ENCODE peak calls at places on chromosomes 5 and 9, in seven cellular contexts. L is stimulated activated CD8-positive, alpha-beta memory T cell treated with anti-CD3 and anti-CD28 coated beads, Interleukin-4, amount 100 ng/mL, for 4 hours; J is cardiac muscle cell; Y is HEK293T; Q is H9; Z is IMR-90; B is mucosa of descending colon. S is an unnamed sample.

GRCh38 chr9:35110327-35110758 is 5.3 kb downstream of the ATOSB start:
- DNase-seq in L (no peak), Q (no peak), B (no peak), Z (peak), Y (no peak), J (no peak), S (no peak)

GRCh38 chr5:138721979-138722378 is 31.2 kb upstream of the CTNNA1 start:
- DNase-seq in L (no peak), Q (no peak), Z (no peak), Y (no peak), B (no peak), J (no peak), S (no peak)

GRCh38 chr9:129252937-129253819 is 75.1 kb upstream of the IER5L start:
- DNase-seq in L (no peak), Z (no peak), B (no peak), J (no peak), Y (no peak), Q (no peak), S (no peak)

GRCh38 chr9:131188986-131189385 is 63.6 kb downstream of the NUP214 start:
- DNase-seq in Q (no peak), L (no peak), Y (no peak), Z (no peak), B (no peak), J (no peak), S (no peak)

GRCh38 chr9:534886-535285 is 306.6 kb upstream of the DMRT1 start:
- DNase-seq in Y (no peak), L (no peak), Q (no peak), J (no peak), B (no peak), Z (no peak), S (no peak)

GRCh38 chr5:10577371-10578291 is 13.8 kb downstream of the ANKRD33B start:
- DNase-seq in L (no peak), B (no peak), Z (no peak), J (peak), Y (no peak), Q (no peak), S (no peak)

GRCh38 chr9:34594177-34594576 is 4.7 kb upstream of the CNTFR start:
- DNase-seq in B (no peak), Y (no peak), Z (no peak), Q (no peak), J (no peak), L (no peak), S (no peak)

GRCh38 chr9:81499021-81499454 is 190.3 kb downstream of the TLE1 start:
- DNase-seq in Z (peak), J (no peak), L (no peak), Y (no peak), B (no peak), Q (no peak), S (no peak)

GRCh38 chr5:147017191-147017590 is 138.6 kb upstream of the PPP2R2B start:
- DNase-seq in Y (no peak), B (no peak), Z (no peak), L (no peak), Q (no peak), J (no peak), S (no peak)

GRCh38 chr9:110066929-110067716 is 140.8 kb downstream of the C9orf152 start:
- DNase-seq in B (no peak), Y (no peak), Z (no peak), J (no peak), L (no peak), Q (no peak), S (no peak)

GRCh38 chr5:28216939-28217360 is 1178.6 kb upstream of the CDH9 start:
- DNase-seq in Q (no peak), Y (no peak), B (no peak), L (no peak), Z (no peak), J (no peak), S (no peak)

GRCh38 chr5:32115985-32116384 is 58.1 kb downstream of the GOLPH3 start:
- DNase-seq in Q (no peak), Y (peak), J (no peak), L (no peak), B (no peak), Z (no peak), S (no peak)

GRCh38 chr9:121736964-121737462 is 85.6 kb downstream of the DAB2IP start:
- DNase-seq in Q (peak), Y (peak), J (no peak), Z (no peak), B (peak), L (no peak), S (no peak)

GRCh38 chr5:78482948-78483347 is 122.5 kb downstream of the SCAMP1 start:
- DNase-seq in Q (no peak), Z (no peak), B (no peak), J (no peak), Y (no peak), L (no peak), S (no peak)

GRCh38 chr5:92634883-92635282 is 946.1 kb downstream of the NR2F1-AS1 start:
- DNase-seq in Y (no peak), B (peak), Q (no peak), Z (no peak), J (peak), L (no peak), S (no peak)

GRCh38 chr5:7897014-7897600 is 28.2 kb downstream of the MTRR start:
- DNase-seq in Y (peak), L (no peak), B (no peak), Q (peak), J (peak), Z (peak), S (no peak)

GRCh38 chr5:111271885-111272284 is 47.7 kb downstream of the CAMK4 start:
- DNase-seq in B (no peak), Z (no peak), Y (no peak), Q (no peak), L (no peak), J (no peak), S (no peak)

GRCh38 chr9:100848731-100849130 is 179.8 kb upstream of the PLPPR1 start:
- DNase-seq in J (no peak), B (no peak), Q (no peak), Y (no peak), L (no peak), Z (no peak), S (no peak)

GRCh38 chr5:79794347-79794746 is 104.7 kb downstream of the CMYA5 start:
- DNase-seq in L (no peak), Z (no peak), J (no peak), B (no peak), Q (no peak), Y (no peak), S (no peak)

GRCh38 chr5:159310492-159310891 is 19.8 kb downstream of the IL12B start:
- DNase-seq in Y (no peak), L (no peak), Q (peak), J (peak), Z (no peak), B (peak), S (no peak)

GRCh38 chr5:39355324-39355723 is 9.0 kb downstream of the C9 start:
- DNase-seq in Y (no peak), J (no peak), L (no peak), B (no peak), Q (no peak), Z (no peak), S (no peak)

GRCh38 chr9:87100001-87100400 is 152.7 kb upstream of the GAS1 start:
- DNase-seq in B (no peak), Y (no peak), Q (no peak), J (no peak), Z (no peak), L (no peak), S (no peak)

GRCh38 chr5:40217509-40217908 is 462.2 kb upstream of the PTGER4 start:
- DNase-seq in B (no peak), J (no peak), Q (no peak), Z (no peak), Y (no peak), L (no peak), S (no peak)

GRCh38 chr5:150469718-150470470 is 20.4 kb upstream of the RPS14 start:
- DNase-seq in L (no peak), B (no peak), Q (no peak), Z (peak), Y (no peak), J (no peak), S (no peak)

GRCh38 chr9:70618784-70619183 is 204.3 kb upstream of the KLF9 start:
- DNase-seq in Z (no peak), Q (no peak), B (no peak), Y (no peak), J (no peak), L (no peak), S (no peak)

GRCh38 chr5:157477814-157478494 is 17.9 kb downstream of the NIPAL4 start:
- DNase-seq in Z (no peak), Y (no peak), J (no peak), Q (no peak), L (no peak), B (no peak), S (no peak)

GRCh38 chr9:26939934-26940711 is 6.9 kb downstream of the PLAA start:
- DNase-seq in Q (no peak), L (no peak), J (no peak), Z (no peak), B (no peak), Y (no peak), S (no peak)

GRCh38 chr9:133861103-133861502 is 123.0 kb upstream of the SARDH start:
- DNase-seq in Z (no peak), L (no peak), Q (no peak), J (no peak), Y (no peak), B (no peak), S (no peak)

GRCh38 chr9:19631181-19631580 is 157.7 kb downstream of the SLC24A2 start:
- DNase-seq in Y (no peak), J (no peak), B (no peak), L (no peak), Q (no peak), Z (no peak), S (no peak)

GRCh38 chr9:133489253-133490190 is 10.6 kb upstream of the SLC2A6 start:
- DNase-seq in J (no peak), Y (no peak), L (no peak), Z (peak), B (no peak), Q (no peak), S (no peak)

GRCh38 chr9:4581031-4581760 is 80.9 kb upstream of the PLPP6 start:
- DNase-seq in L (no peak), B (no peak), Q (no peak), Z (no peak), Y (no peak), J (no peak), S (no peak)

GRCh38 chr5:160287378-160288051 is 24.8 kb downstream of the CCNJL start:
- DNase-seq in Z (no peak), B (peak), L (no peak), Q (peak), J (peak), Y (no peak), S (no peak)

GRCh38 chr5:166427211-166427610 is 1864.2 kb upstream of the WWC1 start:
- DNase-seq in Y (no peak), Q (no peak), L (no peak), B (no peak), J (no peak), Z (no peak), S (no peak)

GRCh38 chr5:117131048-117131679 is 556.5 kb upstream of the SEMA6A start:
- DNase-seq in J (no peak), Q (no peak), Z (no peak), L (no peak), Y (no peak), B (no peak), S (no peak)

GRCh38 chr5:1515921-1516571 is 7.7 kb downstream of the LPCAT1 start:
- DNase-seq in Y (no peak), L (no peak), Q (peak), B (peak), Z (peak), J (no peak), S (no peak)

GRCh38 chr5:180080670-180081280 is 9.2 kb upstream of the RNF130 start:
- DNase-seq in Y (no peak), B (no peak), L (no peak), Q (no peak), Z (no peak), J (no peak), S (no peak)

GRCh38 chr5:176653401-176653800 is 6.1 kb downstream of the TSPAN17 start:
- DNase-seq in B (no peak), Z (peak), Q (no peak), Y (no peak), J (no peak), L (peak), S (no peak)

GRCh38 chr9:134626576-134627416 is 14.8 kb upstream of the COL5A1 start:
- DNase-seq in Q (peak), L (no peak), Y (no peak), Z (peak), J (no peak), B (no peak), S (peak)

GRCh38 chr5:27312291-27312690 is 273.9 kb upstream of the CDH9 start:
- DNase-seq in L (no peak), Y (no peak), B (no peak), J (no peak), Q (no peak), Z (no peak), S (no peak)